ENCODE peak calls at places on chromosomes 3 and 15, in nine cellular contexts. H, M, X, G, P, U, L, B and K are unnamed samples.

GRCh38 chr3:17077614-17078013 is 192.9 kb downstream of the PLCL2 start:
- DNase-seq in H (no peak), M (no peak), X (no peak), G (no peak), P (no peak), U (peak), L (no peak), B (no peak), K (no peak)

GRCh38 chr3:175916151-175916946 is 1057.2 kb downstream of the NAALADL2 start:
- DNase-seq in H (no peak), M (no peak), X (no peak), G (no peak), P (no peak), U (no peak), L (no peak), B (no peak), K (no peak)

GRCh38 chr3:145272684-145273083 is 888.3 kb downstream of the PLOD2 start:
- DNase-seq in H (no peak), M (no peak), X (no peak), G (no peak), P (no peak), U (no peak), L (no peak), B (no peak), K (no peak)

GRCh38 chr3:177111541-177111949 is 85.7 kb downstream of the TBL1XR1 start:
- DNase-seq in H (no peak), M (no peak), X (no peak), G (no peak), P (no peak), U (no peak), L (no peak), B (peak), K (no peak)

GRCh38 chr3:193572426-193572908 is 17.8 kb upstream of the ATP13A4 start:
- DNase-seq in H (peak), M (peak), X (peak), G (no peak), P (peak), U (peak), L (peak), B (peak), K (peak)

GRCh38 chr3:195240171-195240701 is 30.7 kb downstream of the XXYLT1 start:
- DNase-seq in H (no peak), M (no peak), X (no peak), G (peak), P (no peak), U (peak), L (no peak), B (no peak), K (no peak)

GRCh38 chr15:55289011-55289572 is 521 bp downstream of the RAB27A start:
- DNase-seq in H (peak), M (peak), X (peak), G (no peak), P (peak), U (peak), L (no peak), B (peak), K (peak)

GRCh38 chr3:114005406-114005987 is 50.8 kb downstream of the CCDC191 start:
- DNase-seq in H (no peak), M (no peak), X (peak), G (no peak), P (no peak), U (no peak), L (no peak), B (no peak), K (no peak)

GRCh38 chr3:172717493-172718088 is 6.7 kb upstream of the NCEH1 start:
- DNase-seq in H (no peak), M (no peak), X (no peak), G (no peak), P (no peak), U (no peak), L (no peak), B (no peak), K (no peak)

GRCh38 chr15:69973102-69973714 is 124.5 kb downstream of the TLE3 start:
- DNase-seq in H (peak), M (peak), X (no peak), G (no peak), P (peak), U (no peak), L (peak), B (peak), K (peak)

GRCh38 chr3:15682766-15683165 is 81.2 kb downstream of the BTD start:
- DNase-seq in H (no peak), M (peak), X (no peak), G (no peak), P (peak), U (no peak), L (peak), B (no peak), K (no peak)

GRCh38 chr15:50051811-50052419 is 67.1 kb downstream of the ATP8B4 start:
- DNase-seq in H (peak), M (peak), X (peak), G (no peak), P (peak), U (peak), L (peak), B (peak), K (peak)

GRCh38 chr3:195214381-195214780 is 56.6 kb downstream of the XXYLT1 start:
- DNase-seq in H (no peak), M (no peak), X (no peak), G (no peak), P (no peak), U (no peak), L (no peak), B (no peak), K (no peak)

GRCh38 chr3:46334911-46335478 is 18.9 kb upstream of the CCR2 start:
- DNase-seq in H (peak), M (peak), X (no peak), G (no peak), P (no peak), U (no peak), L (peak), B (no peak), K (no peak)

GRCh38 chr15:31304074-31304648 is 22.5 kb upstream of the KLF13 start:
- DNase-seq in H (no peak), M (no peak), X (no peak), G (no peak), P (no peak), U (no peak), L (no peak), B (no peak), K (no peak)

GRCh38 chr3:170768334-170768801 is 101.6 kb downstream of the RPL22L1 start:
- DNase-seq in H (peak), M (peak), X (no peak), G (no peak), P (no peak), U (no peak), L (peak), B (no peak), K (no peak)

DNA sequence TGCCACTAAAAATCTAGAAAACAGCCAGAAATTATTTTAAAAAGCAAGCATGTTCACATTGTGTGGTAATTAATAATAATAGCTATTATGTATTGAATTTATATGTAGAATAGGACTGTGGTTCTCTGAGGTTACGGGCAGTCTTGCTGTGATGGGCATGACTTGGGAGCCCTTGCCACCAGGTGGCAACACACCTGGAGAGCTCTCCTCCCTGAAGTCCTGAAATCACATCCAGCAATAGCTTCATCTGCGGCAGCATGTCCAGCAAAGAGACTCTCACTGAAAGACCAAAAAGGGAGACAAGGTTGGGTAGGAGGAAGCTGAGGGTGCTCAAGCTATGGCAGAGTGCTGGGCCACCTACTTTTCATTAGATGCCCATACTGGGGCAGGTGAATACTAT is 206.8 kb upstream of the IL12A start:
- DNase-seq in H (no peak), M (no peak), X (no peak), G (no peak), P (no peak), U (no peak), L (no peak), B (no peak), K (no peak)
- TF ChIP-seq CTCF in H (no peak), M (no peak), X (no peak), G (peak), P (no peak), U (no peak), L (no peak), B (no peak), K (no peak)

GRCh38 chr3:191256405-191256804 is 57.4 kb downstream of the OSTN start:
- DNase-seq in H (no peak), M (no peak), X (no peak), G (no peak), P (no peak), U (no peak), L (no peak), B (no peak), K (no peak)

GRCh38 chr3:191254098-191254873 is 55.2 kb downstream of the OSTN start:
- DNase-seq in H (no peak), M (no peak), X (no peak), G (no peak), P (no peak), U (no peak), L (no peak), B (no peak), K (no peak)

GRCh38 chr3:191255156-191255555 is 56.1 kb downstream of the OSTN start:
- DNase-seq in H (no peak), M (no peak), X (no peak), G (no peak), P (no peak), U (no peak), L (no peak), B (no peak), K (no peak)

GRCh38 chr3:191257286-191257685 is 58.2 kb downstream of the OSTN start:
- DNase-seq in H (no peak), M (no peak), X (no peak), G (no peak), P (no peak), U (no peak), L (no peak), B (no peak), K (no peak)

GRCh38 chr3:191253089-191253799 is 54.2 kb downstream of the OSTN start:
- DNase-seq in H (no peak), M (no peak), X (no peak), G (no peak), P (no peak), U (no peak), L (no peak), B (no peak), K (no peak)
- TF ChIP-seq CTCF in H (no peak), M (no peak), X (no peak), G (no peak), P (no peak), U (no peak), L (no peak), B (no peak), K (no peak)

GRCh38 chr3:57184516-57184915 is 15.3 kb downstream of the HESX1 start:
- DNase-seq in H (no peak), M (no peak), X (no peak), G (no peak), P (no peak), U (no peak), L (no peak), B (peak), K (no peak)

GRCh38 chr3:57176045-57176444 is 10.9 kb upstream of the IL17RD start:
- DNase-seq in H (no peak), M (no peak), X (no peak), G (no peak), P (no peak), U (no peak), L (no peak), B (no peak), K (no peak)

DNA sequence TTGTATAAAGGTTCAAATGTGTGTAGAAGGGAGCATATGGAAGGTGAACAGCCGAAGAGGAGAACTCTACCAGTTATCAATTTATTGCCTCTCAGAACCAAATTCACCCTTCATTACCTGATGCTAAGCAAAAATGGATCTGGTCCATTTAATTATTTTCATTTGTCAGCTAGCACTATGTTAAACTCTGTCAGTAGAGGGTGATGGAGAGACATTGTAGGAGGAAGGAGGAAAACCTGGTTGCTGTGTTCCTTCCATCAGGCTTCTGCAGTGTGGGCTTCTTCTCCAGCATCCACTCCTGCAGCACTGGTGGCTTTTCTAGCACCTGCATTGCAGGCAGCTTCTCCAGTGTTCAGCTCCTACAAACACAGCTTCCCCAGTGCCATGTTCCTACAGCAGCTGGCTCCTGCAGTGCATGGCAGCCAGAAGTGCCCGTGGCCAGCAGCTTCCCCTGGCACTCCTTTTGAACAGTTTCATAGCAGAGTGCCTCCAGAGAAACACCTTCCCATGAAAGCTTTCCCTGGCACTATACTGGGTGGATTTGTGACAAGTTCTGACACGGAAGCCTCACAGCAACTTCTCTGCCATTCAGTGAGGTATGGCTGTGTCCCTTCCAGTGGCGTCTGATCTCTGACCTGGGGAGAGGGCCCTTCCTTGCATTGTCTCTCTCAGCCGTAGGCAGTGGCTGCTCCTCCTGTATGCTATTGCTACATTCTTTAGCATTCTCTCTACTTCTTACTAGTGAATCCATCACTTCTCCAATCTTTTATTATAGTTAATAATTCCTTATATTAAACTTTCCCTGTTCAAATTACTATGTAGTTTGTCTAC is 14.6 kb upstream of the IL17RD start:
- DNase-seq in H (no peak), M (peak), X (peak), G (no peak), P (no peak), U (no peak), L (peak), B (peak), K (peak)
- TF ChIP-seq CTCF in H (peak), M (peak), X (peak), G (peak), P (peak), U (peak), L (peak), B (peak), K (peak)

GRCh38 chr15:20356444-20357138 is 185.0 kb downstream of the GOLGA6L6 start:
- DNase-seq in H (no peak), M (no peak), X (peak), G (peak), P (no peak), U (peak), L (no peak), B (no peak), K (peak)
- TF ChIP-seq CTCF in H (peak), M (peak), X (peak), G (peak), P (peak), U (peak), L (peak), B (peak), K (peak)

DNA sequence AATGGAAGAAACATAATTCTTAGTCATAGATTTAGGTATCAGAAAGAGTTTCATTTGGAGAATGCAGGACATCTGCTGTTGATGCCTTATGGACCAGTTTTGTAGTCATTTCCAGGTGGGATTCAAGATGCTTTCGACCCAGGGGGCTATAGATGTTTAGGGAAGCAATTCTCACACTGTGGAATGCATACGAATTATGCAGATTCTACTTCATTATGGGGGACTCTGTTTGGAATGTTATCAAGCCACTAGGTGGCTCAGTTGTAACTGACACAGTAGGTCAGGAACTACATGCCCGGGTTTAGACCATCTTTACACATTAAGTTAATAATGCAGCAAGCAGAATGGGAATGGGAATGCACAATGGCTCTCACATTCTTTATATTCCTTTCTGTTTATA is 1359.8 kb downstream of the ZPLD1 start:
- DNase-seq in H (no peak), M (no peak), X (no peak), G (no peak), P (peak), U (no peak), L (no peak), B (peak), K (no peak)
- TF ChIP-seq CTCF in H (peak), M (no peak), X (no peak), G (peak), P (no peak), U (no peak), L (no peak), B (peak), K (no peak)